ENCODE peak calls at places on chromosome 14, in four cellular contexts. Q, L, Y and P are unnamed samples.

GRCh38 chr14:77103954-77104353 is 5.9 kb downstream of the CIPC start:
- DNase-seq in Q (no peak), L (no peak), Y (no peak), P (no peak)

GRCh38 chr14:97777622-97778021 is 980.4 kb downstream of the VRK1 start:
- DNase-seq in Q (no peak), L (no peak), Y (no peak), P (no peak)

GRCh38 chr14:99378782-99379214 is 101.9 kb downstream of the SETD3 start:
- DNase-seq in Q (peak; percentile 72), L (peak; percentile 41), Y (peak; percentile 86), P (no peak)

GRCh38 chr14:102215071-102215470 is 75.4 kb downstream of the WDR20 start:
- DNase-seq in Q (peak; percentile 82), L (no peak), Y (no peak), P (no peak)

GRCh38 chr14:77040995-77041744 is 12.7 kb upstream of the IRF2BPL start:
- DNase-seq in Q (peak; percentile 50), L (no peak), Y (no peak), P (no peak)

GRCh38 chr14:21723431-21724045 is 49.9 kb upstream of the OR4E1 start:
- DNase-seq in Q (peak; percentile 32), L (peak; percentile 34), Y (peak; percentile 14), P (peak; percentile 89)

GRCh38 chr14:101256266-101256665 is 305.0 kb upstream of the DIO3 start:
- DNase-seq in Q (no peak), L (no peak), Y (no peak), P (no peak)

GRCh38 chr14:37452323-37452722 is 142.7 kb downstream of the FOXA1 start:
- DNase-seq in Q (no peak), L (no peak), Y (peak; percentile 38), P (no peak)

GRCh38 chr14:92403981-92404380 is 81.0 kb downstream of the SLC24A4 start:
- DNase-seq in Q (no peak), L (no peak), Y (no peak), P (no peak)

GRCh38 chr14:35258420-35258819 is 33.8 kb upstream of the PSMA6 start:
- DNase-seq in Q (no peak), L (no peak), Y (no peak), P (no peak)

DNA sequence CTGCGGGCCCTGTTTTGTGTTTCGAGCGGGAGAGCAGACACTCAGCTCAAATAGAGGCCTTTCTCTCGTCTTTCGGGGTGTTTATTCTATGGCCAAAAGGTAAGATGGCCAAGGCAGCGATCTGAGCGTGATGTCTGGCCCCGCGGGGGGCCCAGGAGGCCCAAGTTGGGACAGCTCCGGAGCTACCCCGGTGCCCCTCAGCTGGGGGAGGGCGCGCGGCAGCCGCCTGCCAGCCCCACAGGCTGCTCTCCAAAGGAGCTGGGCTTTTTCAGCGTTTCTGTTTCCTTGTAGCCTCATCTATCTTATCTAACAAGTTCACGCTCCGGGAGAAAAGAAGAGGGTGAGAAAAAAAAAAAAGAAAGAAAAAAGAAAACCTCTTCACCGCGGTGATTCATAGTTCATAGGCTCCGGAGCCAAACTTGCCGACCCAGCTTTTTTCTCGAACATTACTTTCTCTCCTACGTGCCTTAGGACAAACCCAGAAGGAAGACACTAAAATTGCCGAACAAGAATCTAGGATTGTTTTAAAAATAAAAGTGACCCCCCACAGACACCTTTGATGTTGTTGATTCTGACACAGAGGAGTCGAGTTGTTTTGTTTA is 7.4 kb upstream of the FOXG1 start:
- DNase-seq in Q (no peak), L (no peak), Y (peak; percentile 21), P (peak; percentile 65)
- TF ChIP-seq EZH2 in Q (no peak), L (no peak), Y (no peak), P (no peak)

GRCh38 chr14:24058260-24058950 is 6.6 kb downstream of the CARMIL3 start:
- DNase-seq in Q (peak; percentile 84), L (peak; percentile 79), Y (peak; percentile 50), P (peak; percentile 78)
- TF ChIP-seq EZH2 in Q (no peak), L (no peak), Y (no peak), P (no peak)

DNA sequence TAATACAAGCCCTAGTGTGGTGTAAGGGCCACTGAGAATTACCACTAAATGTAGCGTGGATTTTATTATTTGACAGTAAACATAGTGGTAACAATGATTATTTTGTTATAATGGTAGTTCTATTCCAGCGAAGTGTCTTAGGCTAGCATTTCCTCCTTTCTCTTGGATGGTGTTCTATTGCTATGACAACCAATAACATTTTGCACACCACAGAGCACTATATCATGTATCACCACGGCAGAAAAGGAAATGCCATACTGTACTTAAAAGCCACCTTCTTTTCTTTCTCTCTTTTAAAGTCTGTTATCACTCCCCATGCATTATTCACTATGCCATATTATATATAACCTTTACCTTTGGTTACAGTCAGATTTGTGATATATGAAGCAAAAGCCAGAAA is 195.9 kb downstream of the FOXN3 start:
- DNase-seq in Q (peak; percentile 20), L (no peak), Y (peak; percentile 5), P (no peak)
- TF ChIP-seq EZH2 in Q (no peak), L (no peak), Y (no peak), P (no peak)

DNA sequence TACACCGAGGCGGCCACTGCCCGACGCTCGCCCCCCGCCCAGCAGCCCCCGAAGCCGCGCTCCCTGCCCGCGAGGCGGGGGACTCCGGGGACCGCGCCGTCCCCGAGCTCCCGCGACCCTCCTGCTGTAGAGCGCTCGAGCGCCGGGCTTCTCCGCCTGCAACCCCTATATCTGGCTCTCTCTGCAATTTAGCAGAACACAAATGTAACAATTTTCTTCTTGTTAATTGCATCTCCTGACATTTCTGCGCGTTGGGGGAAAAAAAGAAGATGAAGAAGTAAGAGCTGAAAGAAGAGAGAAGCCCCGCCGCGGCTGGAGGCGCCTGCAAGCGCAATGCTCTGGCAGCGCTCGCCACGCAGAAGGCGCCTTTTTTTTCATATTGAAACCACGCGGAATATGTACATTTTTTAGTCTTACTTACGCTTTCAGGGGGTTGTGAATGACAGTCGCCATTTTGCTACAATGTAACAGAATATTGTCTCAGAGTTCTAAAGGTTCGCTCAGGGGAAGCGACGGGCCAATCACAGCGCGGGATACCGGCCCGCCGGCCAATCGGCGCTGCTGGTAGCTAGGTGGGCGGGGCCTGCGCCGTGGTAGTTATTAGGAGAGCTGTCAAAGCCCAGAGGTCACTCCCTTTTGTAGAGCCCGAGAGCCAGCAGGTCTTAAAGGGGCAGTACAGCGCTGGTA is at the start of gene DPF3:
- DNase-seq in Q (peak; percentile 99), L (peak; percentile 98), Y (peak; percentile 95), P (peak; percentile 99)
- TF ChIP-seq EZH2 in Q (no peak), L (no peak), Y (no peak), P (peak; percentile 17)

DNA sequence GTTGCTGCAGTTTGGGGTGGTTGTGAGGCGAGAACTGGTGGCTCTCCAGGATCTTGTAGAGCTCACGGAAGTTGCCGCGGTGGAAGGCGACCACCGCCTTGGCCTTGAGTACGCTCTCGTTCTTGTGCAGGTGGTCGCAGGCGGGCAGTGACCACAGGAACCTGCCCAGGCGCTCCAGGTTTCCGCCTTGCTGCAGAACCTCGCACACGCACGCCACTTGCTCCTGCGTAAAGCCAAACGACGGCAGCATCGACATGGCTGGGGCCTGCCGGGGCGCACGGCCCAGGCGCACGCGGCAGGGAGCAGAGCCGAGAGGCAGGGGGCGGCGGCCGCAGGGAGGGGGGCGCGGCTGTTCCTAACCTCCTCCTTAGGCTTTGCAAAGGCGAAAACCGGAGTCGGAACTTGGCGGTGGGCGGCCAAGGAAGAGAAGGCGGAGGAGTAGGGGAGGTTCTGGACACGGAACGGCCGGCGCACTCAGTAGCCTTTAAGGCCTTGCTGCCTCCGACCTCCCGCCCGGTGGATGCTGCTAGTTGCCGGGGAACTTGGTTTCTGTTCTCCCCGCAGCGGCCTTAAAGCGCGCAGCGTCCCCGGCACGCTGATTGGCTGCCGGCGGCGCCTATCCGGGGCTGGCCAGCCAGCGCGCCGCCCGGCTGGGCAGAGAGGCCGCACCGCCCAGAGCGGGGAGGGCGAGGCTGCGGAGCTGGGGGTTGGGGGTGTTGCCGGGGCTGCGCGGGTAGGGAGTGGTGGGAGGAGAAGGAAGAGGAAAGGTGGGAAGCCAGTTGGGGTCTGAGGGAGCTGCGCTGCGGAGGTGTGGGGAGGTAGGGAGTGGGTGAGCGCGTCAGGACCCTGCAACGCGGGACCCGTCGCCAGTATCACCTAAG is at the start of gene SIX1:
- DNase-seq in Q (peak; percentile 97), L (peak; percentile 84), Y (peak; percentile 90), P (peak; percentile 96)
- TF ChIP-seq EZH2 in Q (no peak), L (peak; percentile 81), Y (peak; percentile 59), P (peak; percentile 99)

GRCh38 chr14:103607822-103608221 is 21.2 kb upstream of the KLC1 start:
- DNase-seq in Q (no peak), L (no peak), Y (no peak), P (no peak)
- TF ChIP-seq EZH2 in Q (no peak), L (no peak), Y (no peak), P (no peak)

GRCh38 chr14:69666112-69666511 is 54.7 kb downstream of the SUSD6 start:
- DNase-seq in Q (no peak), L (no peak), Y (no peak), P (no peak)
- TF ChIP-seq EZH2 in Q (no peak), L (no peak), Y (no peak), P (no peak)